ENCODE peak calls at places on chromosomes 5 and 9, in six cellular contexts. U, D, P, B, W and V are unnamed samples.

GRCh38 chr5:4479381-4479780 is 660.7 kb upstream of the ADAMTS16 start:
- DNase-seq in W (no peak), D (no peak), P (no peak), B (no peak), U (no peak), V (no peak)

GRCh38 chr9:126398403-126399058 is 71.9 kb downstream of the MVB12B start:
- DNase-seq in B (peak), D (peak), W (peak), P (peak), U (peak), V (peak)

GRCh38 chr9:79955300-79955699 is 383.5 kb downstream of the TLE4 start:
- DNase-seq in B (peak), U (no peak), W (no peak), D (no peak), P (peak), V (peak)

GRCh38 chr5:169548315-169548714 is 35.3 kb upstream of the SPDL1 start:
- DNase-seq in P (peak), B (peak), D (no peak), W (peak), U (no peak), V (peak)

GRCh38 chr9:107870927-107871720 is 381.6 kb upstream of the KLF4 start:
- DNase-seq in W (no peak), D (no peak), B (no peak), U (no peak), P (no peak), V (no peak)

GRCh38 chr9:109498195-109499060 is at the start of gene PTPN3:
- DNase-seq in D (no peak), P (no peak), W (peak), B (no peak), U (peak), V (no peak)

GRCh38 chr9:17906204-17906840 is 327.5 kb downstream of the SH3GL2 start:
- DNase-seq in W (peak), B (no peak), D (no peak), U (peak), P (peak), V (no peak)

GRCh38 chr5:143471041-143471509 is 67.6 kb upstream of the NR3C1 start:
- DNase-seq in U (no peak), B (peak), W (no peak), P (peak), D (no peak), V (peak)

GRCh38 chr9:133494636-133495326 is 15.9 kb upstream of the SLC2A6 start:
- DNase-seq in P (no peak), W (no peak), U (no peak), D (no peak), B (no peak), V (no peak)

GRCh38 chr5:72815580-72816296 is 723 bp upstream of the TNPO1 start:
- DNase-seq in W (no peak), P (peak), D (no peak), B (peak), U (no peak), V (no peak)

GRCh38 chr5:87156631-87157030 is 111.1 kb upstream of the RASA1 start:
- DNase-seq in D (no peak), B (no peak), P (no peak), W (no peak), U (no peak), V (no peak)

GRCh38 chr9:121085661-121086060 is 10.9 kb downstream of the CNTRL start:
- DNase-seq in D (no peak), P (no peak), W (no peak), B (peak), U (no peak), V (peak)

GRCh38 chr5:120604898-120605297 is 140.8 kb downstream of the PRR16 start:
- DNase-seq in D (no peak), U (no peak), P (peak), W (no peak), B (peak), V (peak)

GRCh38 chr5:90843443-90843842 is 284.8 kb downstream of the ADGRV1 start:
- DNase-seq in D (no peak), B (no peak), P (no peak), U (no peak), W (no peak), V (no peak)

GRCh38 chr5:93789173-93790070 is 48.0 kb upstream of the POU5F2 start:
- DNase-seq in U (no peak), P (peak), B (peak), W (no peak), D (no peak), V (peak)

GRCh38 chr5:138460032-138460693 is 5.1 kb upstream of the EGR1 start:
- DNase-seq in D (no peak), W (no peak), P (no peak), U (no peak), B (no peak), V (no peak)

GRCh38 chr9:5425006-5425628 is 12.6 kb downstream of the PLGRKT start:
- DNase-seq in W (peak), P (peak), D (no peak), B (peak), U (no peak), V (peak)

GRCh38 chr9:118594428-118594827 is 774.8 kb downstream of the BRINP1 start:
- DNase-seq in W (peak), P (no peak), D (no peak), B (no peak), U (no peak), V (no peak)

GRCh38 chr5:173823721-173824567 is 64.2 kb upstream of the CPEB4 start:
- DNase-seq in U (no peak), D (no peak), P (peak), B (peak), W (peak), V (peak)

GRCh38 chr5:8848997-8849585 is 696.8 kb downstream of the SEMA5A start:
- DNase-seq in U (no peak), W (no peak), B (peak), D (no peak), P (peak), V (peak)

GRCh38 chr9:16960084-16960483 is 89.6 kb upstream of the BNC2 start:
- DNase-seq in W (no peak), P (peak), U (no peak), D (no peak), B (peak), V (no peak)

GRCh38 chr9:108652851-108653250 is 202.9 kb downstream of the ACTL7B start:
- DNase-seq in B (no peak), U (no peak), P (no peak), D (no peak), W (no peak), V (no peak)

GRCh38 chr5:133848306-133848924 is 120.0 kb downstream of the C5orf15 start:
- DNase-seq in B (no peak), U (no peak), D (no peak), P (no peak), W (no peak), V (no peak)

GRCh38 chr9:130330202-130330601 is 64.6 kb downstream of the HMCN2 start:
- DNase-seq in U (no peak), P (no peak), W (no peak), D (no peak), B (no peak), V (no peak)

DNA sequence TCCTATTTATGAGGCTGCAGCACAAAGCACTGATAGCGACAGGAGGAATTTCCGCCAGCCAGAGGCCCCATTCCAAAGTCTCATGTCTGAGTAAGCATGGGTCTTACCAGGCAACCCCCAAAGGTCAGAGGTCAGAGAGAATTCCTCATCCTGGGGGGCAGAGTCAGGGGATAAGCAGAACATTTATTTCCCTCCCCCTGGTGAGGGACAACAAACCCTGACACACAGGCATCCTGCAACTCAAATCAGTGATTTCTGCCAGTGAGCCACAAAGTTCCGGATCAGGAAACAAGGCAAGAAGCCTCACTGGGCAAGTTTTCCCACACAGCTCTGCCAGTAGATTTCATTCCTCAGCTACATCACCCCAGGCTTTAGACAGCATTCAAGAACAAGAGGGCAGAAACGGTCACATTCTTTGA is 37.0 kb downstream of the ADAMTS12 start:
- DNase-seq in D (no peak), W (peak), P (peak), U (no peak), B (peak), V (peak)
- H3K4me3 ChIP-seq in D (no peak), W (no peak), P (no peak), U (no peak), B (no peak), V (no peak)

GRCh38 chr5:41346609-41347008 is 133.3 kb upstream of the C6 start:
- DNase-seq in D (no peak), U (no peak), W (no peak), P (peak), B (peak), V (peak)
- TF ChIP-seq CTCF in D (no peak), U (no peak), W (no peak), P (no peak), B (peak), V (no peak)

GRCh38 chr5:158979290-158979689 is 120.4 kb downstream of the EBF1 start:
- DNase-seq in W (no peak), P (no peak), D (no peak), U (no peak), B (no peak), V (no peak)

GRCh38 chr5:158976035-158976434 is 123.7 kb downstream of the EBF1 start:
- DNase-seq in U (no peak), W (peak), P (peak), B (peak), D (no peak), V (peak)

GRCh38 chr5:158977642-158978041 is 122.1 kb downstream of the EBF1 start:
- DNase-seq in U (no peak), P (no peak), W (no peak), D (no peak), B (no peak), V (no peak)

GRCh38 chr5:158978061-158978745 is 121.5 kb downstream of the EBF1 start:
- DNase-seq in B (peak), W (no peak), P (peak), U (no peak), D (no peak), V (peak)

GRCh38 chr5:158979749-158980521 is 119.8 kb downstream of the EBF1 start:
- DNase-seq in W (peak), B (peak), P (peak), D (peak), U (peak), V (no peak)
- H3K4me3 ChIP-seq in W (peak), B (peak), P (peak), D (no peak), U (peak), V (peak)

DNA sequence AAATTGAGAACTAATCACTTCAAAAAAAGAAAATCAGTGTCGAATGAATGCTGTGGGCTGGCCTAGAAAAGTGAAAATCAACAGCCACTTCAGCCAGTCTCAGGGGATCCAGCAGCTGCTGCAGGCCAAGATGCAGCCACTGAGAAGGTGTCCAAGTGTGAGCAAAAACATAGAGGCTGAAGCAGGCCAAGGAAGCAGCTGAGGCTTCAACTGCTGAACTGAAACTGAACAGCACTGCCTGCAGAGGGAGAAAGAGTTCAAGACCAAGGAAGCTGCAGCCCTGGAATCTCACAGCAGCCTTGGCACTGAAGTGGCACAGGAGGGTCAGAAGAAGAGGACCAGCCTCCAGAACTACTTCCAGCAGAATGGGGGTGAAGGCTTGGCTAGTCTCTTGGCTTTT is 15.8 kb upstream of the SLC36A3 start:
- DNase-seq in W (no peak), B (peak), D (no peak), P (peak), U (no peak), V (peak)
- TF ChIP-seq CTCF in W (no peak), B (peak), D (no peak), P (peak), U (no peak), V (peak)

GRCh38 chr5:136905571-136905970 is 540.2 kb upstream of the TRPC7 start:
- DNase-seq in P (no peak), D (no peak), W (no peak), U (no peak), B (no peak), V (no peak)
- H3K4me3 ChIP-seq in P (no peak), D (no peak), W (no peak), U (no peak), B (no peak), V (no peak)